ENCODE peak calls at places on chromosomes 13 and 19, in four cellular contexts. Z is left lung; O is aorta; B is effector memory CD4-positive, alpha-beta T cell. E is an unnamed sample. For H3K9me3, the result is how much of the 10 kb centered on the place peaks cover.

GRCh38 chr19:54189020-54189667 is at the start of gene MBOAT7:
- DNase-seq in O (no peak), B (no peak), Z (no peak), E (no peak)

GRCh38 chr13:44346534-44346933 is 27.1 kb upstream of the SERP2 start:
- DNase-seq in B (no peak), O (no peak), Z (no peak), E (no peak)

GRCh38 chr13:99281811-99282263 is 23.7 kb upstream of the GPR18 start:
- DNase-seq in O (peak), B (peak), Z (peak), E (no peak)

GRCh38 chr19:6572217-6572616 is 18.7 kb downstream of the CD70 start:
- DNase-seq in B (no peak), Z (no peak), O (no peak), E (no peak)

GRCh38 chr19:35509018-35509652 is 4.3 kb downstream of the DMKN start:
- DNase-seq in O (no peak), Z (peak), B (no peak), E (no peak)

GRCh38 chr13:60329221-60329983 is 67.6 kb upstream of the TDRD3 start:
- DNase-seq in B (no peak), O (no peak), Z (no peak), E (peak)

GRCh38 chr13:85080726-85081125 is 718.5 kb downstream of the SLITRK6 start:
- DNase-seq in O (no peak), Z (no peak), B (no peak), E (no peak)

GRCh38 chr13:30889196-30889690 is 16.8 kb upstream of the MEDAG start:
- DNase-seq in Z (no peak), O (no peak), B (no peak), E (no peak)

GRCh38 chr19:52638601-52639000 is 446 bp upstream of the ZNF83 start:
- DNase-seq in Z (peak), O (peak), B (peak), E (no peak)

GRCh38 chr19:10876459-10877240 is 5.3 kb downstream of the CARM1 start:
- DNase-seq in B (no peak), Z (no peak), O (no peak), E (no peak)

GRCh38 chr19:5691930-5692784 is 2.1 kb downstream of the RPL36 start:
- DNase-seq in Z (peak), B (no peak), O (no peak), E (no peak)

GRCh38 chr19:47232422-47233211 is 1.6 kb upstream of the BBC3 start:
- DNase-seq in B (no peak), Z (no peak), O (no peak), E (no peak)

GRCh38 chr19:53467138-53467502 is 413 bp upstream of the ZNF813 start:
- DNase-seq in O (no peak), Z (peak), B (peak), E (no peak)

GRCh38 chr13:91017031-91017668 is 330.3 kb upstream of the MIR17HG start:
- DNase-seq in B (no peak), O (no peak), Z (no peak), E (peak)

GRCh38 chr13:47397739-47398138 is 500.9 kb upstream of the HTR2A start:
- DNase-seq in Z (no peak), B (no peak), O (no peak), E (no peak)

GRCh38 chr19:30686252-30686762 is 314.1 kb downstream of the ZNF536 start:
- DNase-seq in B (no peak), Z (no peak), O (no peak), E (no peak)

GRCh38 chr13:112172641-112173171 is 105.8 kb downstream of the SOX1 start:
- DNase-seq in B (no peak), O (peak), Z (no peak), E (no peak)

GRCh38 chr19:12838182-12838890 is at the start of gene MAST1:
- DNase-seq in B (peak), Z (peak), O (no peak), E (no peak)

DNA sequence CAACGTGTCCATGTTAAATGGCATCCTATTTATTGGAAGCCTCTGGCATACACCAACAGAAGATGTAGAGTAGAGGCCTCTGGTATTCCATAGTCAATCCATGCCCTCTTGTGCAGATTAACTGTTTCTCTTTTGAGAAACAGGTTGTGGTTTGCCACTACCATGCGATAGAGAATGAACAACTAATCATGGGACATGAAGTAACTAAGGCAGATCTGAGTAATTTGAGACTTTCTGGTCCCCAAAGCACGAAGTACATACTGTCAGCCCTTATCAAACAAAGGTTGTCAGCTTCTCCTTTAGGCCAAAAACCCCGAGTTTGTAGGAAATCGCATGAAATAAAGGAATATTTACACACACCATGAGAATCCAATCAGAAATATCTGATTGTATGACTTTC is 3.6 kb downstream of the ZNF121 start:
- DNase-seq in B (no peak), Z (no peak), O (no peak), E (no peak)
- H3K9me3 ChIP-seq in B (under half), Z (half or more), O (under half), E (half or more)

DNA sequence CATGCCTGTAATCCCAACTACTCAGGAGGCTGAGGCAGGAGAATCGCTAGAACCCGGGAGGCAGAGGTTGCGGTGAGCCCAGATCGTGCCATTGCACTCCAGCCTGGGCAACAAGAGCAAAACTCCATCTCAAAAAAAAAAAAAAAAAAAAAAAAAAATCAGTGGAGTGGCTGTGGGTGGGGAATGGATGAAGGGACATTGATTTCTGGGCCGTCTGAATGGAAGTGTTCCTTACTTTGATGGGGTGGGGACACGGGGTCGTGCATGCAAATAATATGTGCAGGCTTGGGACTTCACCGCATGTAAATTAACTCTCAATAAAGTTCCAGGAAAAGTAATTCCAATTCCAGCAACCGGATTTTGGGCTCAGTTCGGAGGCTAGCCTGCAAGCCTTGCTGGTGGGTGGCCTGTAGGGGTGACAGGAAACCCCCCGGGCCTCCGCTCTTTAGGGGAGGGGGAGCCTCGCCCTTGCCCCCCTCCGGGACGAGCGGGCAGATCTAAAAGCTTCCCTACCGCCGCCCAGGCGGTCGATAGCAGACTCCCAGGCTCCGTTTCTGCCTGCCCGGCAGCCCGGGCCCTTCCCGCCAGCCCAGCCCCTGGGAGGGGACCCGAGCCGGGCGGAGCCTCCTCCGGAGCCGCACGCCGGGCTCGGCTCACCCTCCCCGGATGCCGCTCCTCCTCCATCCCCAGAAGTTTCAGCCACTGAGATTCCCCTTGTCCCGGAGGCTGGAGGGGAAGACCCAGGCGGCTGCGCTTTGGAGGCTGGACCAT is 48.0 kb upstream of the ADGRE5 start:
- DNase-seq in O (no peak), B (no peak), Z (peak), E (peak)
- H3K4me3 ChIP-seq in O (no peak), B (peak), Z (no peak), E (peak)

DNA sequence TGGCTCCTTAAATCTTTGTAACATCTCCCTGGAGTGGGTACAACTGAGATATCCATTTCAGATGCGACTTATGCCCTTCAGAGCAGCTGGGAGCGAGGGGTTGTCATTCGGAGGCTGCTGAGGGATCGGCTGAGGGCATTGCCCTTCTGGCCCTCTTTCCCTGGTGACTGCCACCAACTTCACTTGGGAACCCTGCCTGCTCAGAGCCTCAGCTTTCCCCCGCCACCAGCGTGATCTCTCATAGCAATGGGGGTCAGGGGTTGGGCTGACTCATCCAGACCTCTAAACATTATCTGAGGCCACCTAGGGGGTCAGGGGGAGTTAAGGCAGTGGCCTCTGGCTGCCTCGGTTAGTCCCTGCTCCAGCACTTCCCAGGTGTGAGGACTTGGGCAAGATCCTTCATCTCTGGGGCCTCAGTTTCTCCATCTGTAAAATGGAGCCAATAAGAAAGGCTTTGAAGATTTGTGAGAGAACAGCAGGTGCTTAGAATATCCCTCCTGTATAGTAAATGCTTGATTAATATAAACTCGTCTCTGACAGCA is 1.1 kb downstream of the PRX start:
- DNase-seq in O (no peak), B (no peak), Z (no peak), E (no peak)
- H3K9me3 ChIP-seq in O (under half), B (under half), Z (under half), E (under half)

GRCh38 chr19:18119243-18120105 is 21.9 kb downstream of the MAST3 start:
- DNase-seq in Z (no peak), O (no peak), B (peak), E (no peak)
- H3K4me3 ChIP-seq in Z (no peak), O (no peak), B (peak), E (no peak)

DNA sequence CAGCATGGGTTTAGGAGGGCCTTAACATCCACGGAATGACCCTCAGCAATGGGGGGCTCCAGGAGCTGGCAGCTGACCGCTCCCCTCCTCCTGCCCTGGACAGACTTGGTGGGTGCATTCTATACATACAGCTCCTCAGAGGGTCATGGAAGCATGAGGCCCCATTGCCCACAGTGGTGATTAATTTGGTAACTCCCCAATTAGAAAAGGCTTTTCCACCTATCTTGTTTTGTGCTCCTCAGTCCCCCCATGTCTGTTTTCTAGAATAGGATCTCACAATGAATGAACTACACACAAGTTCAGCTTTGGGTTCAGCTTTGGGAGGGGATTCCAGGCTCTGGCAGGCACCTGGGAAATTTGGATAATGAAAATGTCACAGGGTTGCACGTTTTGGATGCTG is 707.8 kb downstream of the UQCRFS1 start:
- DNase-seq in Z (no peak), O (no peak), B (no peak), E (no peak)
- H3K9me3 ChIP-seq in Z (under half), O (under half), B (under half), E (under half)

GRCh38 chr19:44757057-44757734 is 8.7 kb downstream of the BCL3 start:
- DNase-seq in B (no peak), Z (peak), O (peak), E (no peak)

GRCh38 chr19:44759083-44759804 is 10.7 kb downstream of the BCL3 start:
- DNase-seq in O (no peak), Z (peak), B (no peak), E (no peak)

GRCh38 chr19:44757735-44758505 is 9.4 kb downstream of the BCL3 start:
- DNase-seq in B (no peak), Z (peak), O (peak), E (no peak)

GRCh38 chr19:44756089-44756562 is 7.6 kb downstream of the BCL3 start:
- DNase-seq in Z (no peak), B (no peak), O (no peak), E (no peak)

DNA sequence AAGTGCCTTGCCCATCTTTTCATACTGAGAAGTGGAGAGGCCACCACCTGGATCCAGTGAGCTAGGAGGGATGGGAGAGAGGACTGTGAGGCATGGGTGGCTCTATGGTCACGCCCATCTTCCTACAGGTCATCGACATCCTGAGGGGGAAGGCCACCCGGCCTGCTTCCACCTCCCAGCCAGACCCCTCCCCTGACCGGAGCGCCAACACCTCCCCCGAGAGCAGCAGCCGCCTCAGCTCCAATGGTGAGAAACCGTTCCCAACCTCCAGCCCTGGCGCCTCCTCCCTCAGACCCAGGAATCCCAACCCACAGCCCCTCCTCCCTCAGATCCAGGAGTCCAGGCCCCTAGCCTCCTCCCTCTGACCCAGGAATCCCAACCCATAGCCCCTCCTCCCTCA is 10.1 kb downstream of the BCL3 start:
- DNase-seq in O (no peak), B (no peak), Z (no peak), E (no peak)
- H3K4me3 ChIP-seq in O (no peak), B (no peak), Z (peak), E (peak)